ENCODE peak calls at places on chromosomes 1 and 21, in four cellular contexts. Y is HepG2, I is K562, F is HEK293T. J is an unnamed sample.

GRCh38 chr1:87212431-87213125 is 116.1 kb upstream of the LMO4 start:
- DNase-seq in Y (no peak), I (no peak), F (no peak), J (no peak)

GRCh38 chr1:25826571-25826970 is 6.8 kb downstream of the MTFR1L start:
- DNase-seq in Y (no peak), I (no peak), F (no peak), J (no peak)

GRCh38 chr21:42466700-42467612 is 29.1 kb downstream of the RSPH1 start:
- DNase-seq in Y (peak; percentile 6), I (peak; percentile 76), F (peak; percentile 43), J (no peak)

GRCh38 chr1:90711696-90712095 is 5.4 kb downstream of the BARHL2 start:
- DNase-seq in Y (no peak), I (no peak), F (no peak), J (no peak)

GRCh38 chr1:100879422-100879821 is 15.2 kb downstream of the EXTL2 start:
- DNase-seq in Y (no peak), I (no peak), F (no peak), J (no peak)

GRCh38 chr1:30911061-30911954 is 2.8 kb upstream of the SDC3 start:
- DNase-seq in Y (peak; percentile 54), I (peak; percentile 88), F (peak; percentile 94), J (peak; percentile 87)

GRCh38 chr1:1402081-1402900 is 3.2 kb upstream of the CCNL2 start:
- DNase-seq in Y (peak; percentile 52), I (peak; percentile 60), F (peak; percentile 60), J (peak; percentile 73)

GRCh38 chr1:83543222-83543973 is 455.5 kb downstream of the TTLL7 start:
- DNase-seq in Y (no peak), I (no peak), F (no peak), J (no peak)

GRCh38 chr1:235336903-235337302 is 8.5 kb downstream of the GGPS1 start:
- DNase-seq in Y (no peak), I (no peak), F (no peak), J (no peak)

GRCh38 chr1:247548847-247549246 is at the start of gene GCSAML:
- DNase-seq in Y (no peak), I (no peak), F (no peak), J (no peak)

GRCh38 chr1:19257178-19257914 is 5.7 kb downstream of the MRTO4 start:
- DNase-seq in Y (no peak), I (no peak), F (no peak), J (no peak)

GRCh38 chr21:38170705-38171682 is 85.8 kb upstream of the KCNJ15 start:
- DNase-seq in Y (no peak), I (no peak), F (no peak), J (no peak)

GRCh38 chr1:238960071-238960470 is 426.3 kb upstream of the CHRM3 start:
- DNase-seq in Y (no peak), I (no peak), F (no peak), J (no peak)

GRCh38 chr1:11691302-11691914 is at the start of gene DRAXIN:
- DNase-seq in Y (no peak), I (no peak), F (no peak), J (peak; percentile 86)

GRCh38 chr1:228500901-228501871 is 14.0 kb downstream of the RNF187 start:
- DNase-seq in Y (peak; percentile 76), I (peak; percentile 87), F (peak; percentile 91), J (peak; percentile 86)

GRCh38 chr21:22516230-22516629 is 1518.0 kb downstream of the NCAM2 start:
- DNase-seq in Y (no peak), I (no peak), F (no peak), J (no peak)

GRCh38 chr1:211948377-211948776 is 87.0 kb downstream of the INTS7 start:
- DNase-seq in Y (no peak), I (no peak), F (no peak), J (no peak)

GRCh38 chr1:117967472-117967871 is 37.9 kb downstream of the WDR3 start:
- DNase-seq in Y (no peak), I (no peak), F (peak; percentile 44), J (no peak)

GRCh38 chr1:180092931-180093650 is 61.6 kb upstream of the QSOX1 start:
- DNase-seq in Y (no peak), I (peak; percentile 14), F (no peak), J (no peak)

GRCh38 chr1:23216771-23217420 is 406 bp downstream of the HTR1D start:
- DNase-seq in Y (no peak), I (peak; percentile 73), F (peak; percentile 75), J (peak; percentile 72)

GRCh38 chr1:37958690-37959089 is 11.8 kb upstream of the INPP5B start:
- DNase-seq in Y (no peak), I (no peak), F (no peak), J (no peak)

GRCh38 chr21:31777857-31778256 is 45.9 kb upstream of the SCAF4 start:
- DNase-seq in Y (no peak), I (no peak), F (no peak), J (no peak)

GRCh38 chr1:65449214-65449823 is 28.9 kb downstream of the LEPR start:
- DNase-seq in Y (no peak), I (no peak), F (no peak), J (peak; percentile 34)

GRCh38 chr1:15417365-15417934 is 7.8 kb downstream of the EFHD2 start:
- DNase-seq in Y (no peak), I (peak; percentile 75), F (no peak), J (no peak)

GRCh38 chr1:214569357-214570004 is 18.1 kb upstream of the PTPN14 start:
- DNase-seq in Y (no peak), I (no peak), F (no peak), J (no peak)

GRCh38 chr1:119510046-119510445 is 3.0 kb downstream of the HSD3B1 start:
- DNase-seq in Y (no peak), I (no peak), F (no peak), J (no peak)

GRCh38 chr1:9688599-9688998 is 37.1 kb downstream of the PIK3CD start:
- DNase-seq in Y (no peak), I (no peak), F (no peak), J (no peak)

GRCh38 chr1:214587165-214587564 is 15.8 kb upstream of the CENPF start:
- DNase-seq in Y (no peak), I (no peak), F (no peak), J (no peak)

GRCh38 chr1:21518774-21519455 is 9.7 kb downstream of the ALPL start:
- DNase-seq in Y (no peak), I (no peak), F (no peak), J (no peak)

GRCh38 chr1:243597383-243597782 is 252.7 kb downstream of the AKT3 start:
- DNase-seq in Y (no peak), I (no peak), F (no peak), J (no peak)

GRCh38 chr1:22196041-22196440 is 53.1 kb upstream of the WNT4 start:
- DNase-seq in Y (no peak), I (no peak), F (no peak), J (no peak)

GRCh38 chr1:224273651-224274050 is 56.3 kb downstream of the NVL start:
- DNase-seq in Y (no peak), I (no peak), F (no peak), J (no peak)

DNA sequence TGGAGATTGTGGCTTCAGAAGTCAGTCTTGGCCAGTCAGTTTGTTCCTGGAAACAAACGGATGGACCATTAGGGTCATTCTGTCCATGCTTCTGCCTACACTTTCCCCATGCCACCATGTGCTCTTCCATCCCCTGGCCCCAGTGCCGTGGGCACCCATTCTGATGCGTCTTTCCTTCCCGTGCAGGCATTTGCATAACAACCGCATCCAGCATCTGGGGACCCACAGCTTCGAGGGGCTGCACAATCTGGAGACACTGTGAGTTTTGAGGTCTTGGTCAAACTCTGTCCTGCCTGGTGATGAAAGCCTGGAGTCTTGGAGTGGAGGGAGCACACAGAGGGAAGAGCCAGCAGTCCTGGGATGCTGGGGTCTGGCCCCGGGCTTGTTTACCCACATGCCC is 61.1 kb downstream of the UBE2T start:
- DNase-seq in Y (no peak), I (no peak), F (no peak), J (no peak)
- TF ChIP-seq ELF4 in Y (no peak), I (no peak), F (no peak), J (no peak)

GRCh38 chr1:8395433-8395866 is 77.5 kb downstream of the SLC45A1 start:
- DNase-seq in Y (no peak), I (no peak), F (no peak), J (no peak)
- TF ChIP-seq ELF4 in Y (no peak), I (no peak), F (no peak), J (no peak)

DNA sequence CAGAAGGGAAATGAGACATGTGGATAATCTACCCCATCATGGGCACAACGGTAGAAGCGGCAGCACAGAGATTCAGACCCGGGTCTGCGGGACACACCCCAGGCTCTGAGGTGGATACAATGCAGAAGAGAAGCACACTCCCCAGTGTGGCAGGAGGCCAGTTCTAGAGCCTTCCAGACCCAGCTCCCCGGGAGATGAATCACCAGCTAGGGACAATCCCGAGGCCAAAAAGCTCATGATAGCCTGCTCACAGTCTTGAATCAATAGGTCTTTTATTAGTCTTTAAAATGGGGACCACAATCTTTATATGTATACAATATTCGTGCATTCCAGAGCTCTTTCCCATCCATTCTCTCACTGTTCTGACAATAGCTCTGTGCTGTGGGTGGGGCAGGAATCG is 57.3 kb upstream of the DIRAS3 start:
- DNase-seq in Y (no peak), I (no peak), F (no peak), J (no peak)
- TF ChIP-seq ELF4 in Y (no peak), I (no peak), F (no peak), J (no peak)

DNA sequence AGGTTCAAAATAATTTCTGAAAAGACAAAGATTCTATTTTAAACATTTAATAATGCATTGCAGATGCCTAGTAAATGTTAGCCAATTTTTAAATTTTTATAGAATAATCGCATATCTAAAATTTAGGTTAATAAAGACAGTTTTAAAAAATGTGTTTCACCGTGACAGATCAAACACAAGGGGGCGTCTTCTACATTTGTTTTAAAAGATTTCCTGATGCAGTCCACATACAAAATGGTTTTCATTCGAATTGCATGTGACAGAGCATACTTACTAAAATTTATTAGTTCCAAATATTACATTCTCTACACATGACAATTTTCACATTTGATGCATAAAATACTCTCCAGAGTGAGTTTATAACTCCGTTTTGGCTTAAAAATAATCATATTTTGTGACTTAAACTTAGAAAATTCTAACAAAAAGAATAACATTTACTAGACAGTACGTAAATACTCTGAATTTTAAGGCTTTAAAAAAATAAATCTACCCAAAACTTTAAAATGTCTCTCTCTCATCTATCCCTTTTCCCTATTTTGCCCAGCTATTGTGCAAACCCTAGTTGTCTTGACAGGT is 75.5 kb downstream of the ADAMTS1 start:
- DNase-seq in Y (no peak), I (no peak), F (peak; percentile 28), J (no peak)
- TF ChIP-seq ELF4 in Y (no peak), I (no peak), F (no peak), J (no peak)